ENCODE peak calls at places on chromosomes 11 and 22, in seven cellular contexts. M is endothelial cell, C is sigmoid colon, Y is PC-3, T is testis, B is activated B cell treated with CpG ODN at 0.5 μM for 24 hours, A is nephron progenitor cell. R is an unnamed sample.

GRCh38 chr11:75800136-75800675 is 14.8 kb upstream of the UVRAG start:
- DNase-seq in B (no peak), C (no peak), A (no peak), M (no peak), Y (no peak), T (no peak), R (no peak)

GRCh38 chr22:27509132-27509920 is 292.2 kb downstream of the MN1 start:
- DNase-seq in C (no peak), M (no peak), T (no peak), Y (no peak), A (no peak), B (no peak), R (no peak)

GRCh38 chr22:29947410-29948387 is 64.7 kb downstream of the MTMR3 start:
- DNase-seq in Y (no peak), T (no peak), A (no peak), C (no peak), B (no peak), M (no peak), R (no peak)

GRCh38 chr22:40396882-40397281 is 26.5 kb downstream of the SGSM3 start:
- DNase-seq in B (no peak), A (peak), M (peak), T (no peak), Y (peak), C (no peak), R (peak)

GRCh38 chr11:133082453-133082781 is 449.9 kb downstream of the OPCML start:
- DNase-seq in T (peak), C (peak), B (no peak), M (peak), A (peak), Y (no peak), R (no peak)

GRCh38 chr22:32204211-32204855 is 540 bp downstream of the RFPL2 start:
- DNase-seq in M (no peak), Y (no peak), B (no peak), C (no peak), A (peak), T (no peak), R (no peak)

GRCh38 chr11:74460065-74460464 is 7.3 kb downstream of the KCNE3 start:
- DNase-seq in M (no peak), Y (no peak), B (no peak), T (no peak), A (no peak), C (no peak), R (no peak)

GRCh38 chr22:31567702-31568101 is 71.4 kb downstream of the SFI1 start:
- DNase-seq in B (no peak), M (no peak), T (no peak), A (no peak), C (no peak), Y (no peak), R (no peak)

GRCh38 chr22:24975813-24976341 is 23.4 kb downstream of the KIAA1671 start:
- DNase-seq in M (no peak), A (no peak), T (peak), B (no peak), C (peak), Y (no peak), R (no peak)

GRCh38 chr22:33715626-33716025 is 204.7 kb downstream of the LARGE1 start:
- DNase-seq in T (no peak), C (no peak), M (no peak), Y (no peak), B (no peak), A (peak), R (no peak)

GRCh38 chr22:19819911-19820879 is 34.5 kb downstream of the GNB1L start:
- DNase-seq in B (no peak), C (peak), M (peak), T (peak), A (no peak), Y (no peak), R (peak)

GRCh38 chr11:47259178-47259977 is 1.6 kb downstream of the NR1H3 start:
- DNase-seq in C (no peak), Y (peak), M (peak), T (peak), B (no peak), A (peak), R (no peak)

GRCh38 chr11:35629914-35630313 is 11.7 kb downstream of the FJX1 start:
- DNase-seq in C (no peak), B (no peak), T (no peak), M (no peak), Y (peak), A (no peak), R (no peak)

GRCh38 chr22:23180893-23181762 is 819 bp downstream of the BCR start:
- DNase-seq in T (no peak), M (no peak), Y (peak), C (no peak), A (peak), B (peak), R (no peak)

GRCh38 chr11:36195496-36196346 is 93.5 kb downstream of the COMMD9 start:
- DNase-seq in A (no peak), Y (no peak), T (peak), C (no peak), B (no peak), M (no peak), R (no peak)

GRCh38 chr22:23163665-23164064 is 16.6 kb upstream of the BCR start:
- DNase-seq in B (no peak), Y (no peak), C (peak), T (peak), M (no peak), A (no peak), R (no peak)

GRCh38 chr11:106482920-106483761 is 405.7 kb downstream of the AASDHPPT start:
- DNase-seq in C (no peak), M (no peak), A (peak), Y (peak), B (no peak), T (no peak), R (no peak)

GRCh38 chr11:69563306-69563705 is 77.7 kb upstream of the CCND1 start:
- DNase-seq in A (no peak), C (peak), Y (no peak), B (no peak), T (no peak), M (no peak), R (no peak)

GRCh38 chr11:35927730-35928129 is 16.1 kb upstream of the LDLRAD3 start:
- DNase-seq in M (no peak), A (no peak), B (no peak), C (peak), T (peak), Y (peak), R (no peak)

GRCh38 chr11:94854770-94855633 is 86.8 kb downstream of the AMOTL1 start:
- DNase-seq in T (no peak), A (no peak), C (no peak), M (no peak), B (no peak), Y (no peak), R (no peak)

GRCh38 chr11:134045799-134046635 is 22.9 kb upstream of the JAM3 start:
- DNase-seq in T (peak), B (no peak), A (peak), Y (no peak), C (peak), M (peak), R (no peak)

GRCh38 chr11:61725632-61726280 is 26.7 kb upstream of the MYRF start:
- DNase-seq in T (peak), B (no peak), M (no peak), A (peak), Y (peak), C (no peak), R (no peak)

GRCh38 chr11:19474954-19475811 is 234.4 kb upstream of the E2F8 start:
- DNase-seq in Y (no peak), B (no peak), C (no peak), A (no peak), T (no peak), M (no peak), R (no peak)

GRCh38 chr22:35842954-35843353 is 125.3 kb downstream of the APOL5 start:
- DNase-seq in A (peak), B (no peak), C (no peak), T (no peak), Y (peak), M (peak), R (no peak)

GRCh38 chr11:57460756-57461749 is 725 bp downstream of the RTN4RL2 start:
- DNase-seq in C (no peak), A (peak), M (no peak), T (no peak), B (peak), Y (peak), R (no peak)

GRCh38 chr22:41092847-41093371 is 517 bp downstream of the EP300 start:
- DNase-seq in Y (peak), A (peak), M (no peak), B (no peak), T (peak), C (no peak), R (no peak)

GRCh38 chr22:29904020-29904419 is 21.0 kb downstream of the MTMR3 start:
- DNase-seq in Y (no peak), T (no peak), B (no peak), C (no peak), A (no peak), M (no peak), R (no peak)

GRCh38 chr11:119681537-119681936 is 47.5 kb downstream of the NECTIN1 start:
- DNase-seq in Y (no peak), A (no peak), T (no peak), M (no peak), B (no peak), C (no peak), R (no peak)
- TF ChIP-seq CTCF in Y (peak), A (no peak), T (peak), M (no peak), B (no peak), C (no peak), R (peak)

GRCh38 chr11:119015054-119015611 is 3.0 kb downstream of the RPS25 start:
- DNase-seq in C (peak), B (no peak), A (no peak), M (no peak), Y (peak), T (no peak), R (no peak)
- TF ChIP-seq CTCF in C (no peak), B (no peak), A (no peak), M (no peak), Y (peak), T (no peak), R (no peak)

GRCh38 chr11:31690041-31690440 is 121.1 kb downstream of the PAX6 start:
- DNase-seq in Y (no peak), C (no peak), M (no peak), T (no peak), B (no peak), A (no peak), R (no peak)
- TF ChIP-seq CTCF in Y (no peak), C (no peak), M (no peak), T (no peak), B (no peak), A (no peak), R (no peak)

GRCh38 chr22:38467904-38468760 is at the start of gene KDELR3:
- DNase-seq in M (peak), A (peak), Y (peak), B (peak), C (peak), T (peak), R (no peak)
- TF ChIP-seq CTCF in M (peak), A (peak), Y (no peak), B (no peak), C (no peak), T (no peak), R (peak)

DNA sequence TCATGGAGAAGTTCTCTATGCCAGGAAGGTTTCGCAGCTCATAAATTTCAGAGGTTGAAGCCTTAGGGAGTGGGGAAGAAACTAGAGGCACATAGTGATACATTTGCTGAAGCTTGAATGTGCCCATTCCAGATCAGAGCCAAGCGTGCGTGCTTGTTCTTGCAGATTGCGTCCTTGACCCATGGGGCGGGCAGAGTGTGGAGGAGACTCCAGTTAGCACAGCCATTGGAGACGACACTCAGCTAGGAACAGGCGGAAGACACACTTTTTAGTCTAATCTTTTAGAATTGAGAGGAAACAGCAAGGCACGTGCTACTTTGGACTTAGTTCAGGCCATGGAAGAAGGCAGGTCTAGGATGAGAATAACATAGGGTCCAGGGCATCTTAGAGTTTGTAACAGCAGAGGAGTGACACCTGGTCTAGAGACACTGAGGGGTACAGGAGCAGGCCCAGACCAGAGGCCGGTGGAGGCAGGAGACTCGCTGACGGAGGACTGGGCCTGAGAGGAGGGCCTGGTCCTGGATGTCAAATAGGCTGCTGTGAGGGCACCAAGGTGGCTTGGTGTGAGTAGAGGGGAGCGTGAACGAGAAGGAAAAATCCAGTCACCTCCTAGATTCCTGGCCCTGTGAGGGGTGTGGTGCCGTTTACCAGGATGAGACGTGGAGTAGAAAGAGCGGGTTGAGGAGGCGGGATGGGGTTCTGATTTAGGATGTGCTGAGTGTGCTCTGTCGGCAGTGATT is 154.6 kb downstream of the TBC1D22A start:
- DNase-seq in Y (no peak), C (no peak), M (no peak), B (no peak), T (peak), A (no peak), R (no peak)
- TF ChIP-seq CTCF in Y (no peak), C (no peak), M (no peak), B (no peak), T (no peak), A (no peak), R (no peak)

GRCh38 chr11:64610596-64610995 is 19.6 kb downstream of the SLC22A12 start:
- DNase-seq in T (no peak), A (no peak), Y (no peak), C (no peak), M (no peak), B (no peak), R (no peak)

GRCh38 chr11:64611176-64611575 is 20.2 kb downstream of the SLC22A12 start:
- DNase-seq in Y (no peak), C (no peak), T (no peak), B (no peak), M (no peak), A (no peak), R (no peak)

GRCh38 chr11:64608636-64609035 is 17.6 kb downstream of the SLC22A12 start:
- DNase-seq in A (no peak), T (peak), B (no peak), Y (no peak), M (no peak), C (no peak), R (no peak)

GRCh38 chr11:64608260-64608538 is 17.2 kb downstream of the SLC22A12 start:
- DNase-seq in A (no peak), C (no peak), M (no peak), T (no peak), Y (no peak), B (no peak), R (no peak)

GRCh38 chr11:64609436-64610047 is 18.5 kb downstream of the SLC22A12 start:
- DNase-seq in T (peak), C (no peak), B (no peak), A (no peak), M (no peak), Y (no peak), R (no peak)
- TF ChIP-seq CTCF in T (no peak), C (no peak), B (no peak), A (no peak), M (no peak), Y (no peak), R (no peak)

GRCh38 chr11:123020968-123021367 is 39.3 kb upstream of the BSX start:
- DNase-seq in C (no peak), A (peak), B (no peak), M (peak), Y (peak), T (peak), R (no peak)
- TF ChIP-seq CTCF in C (peak), A (peak), B (no peak), M (peak), Y (peak), T (no peak), R (peak)

DNA sequence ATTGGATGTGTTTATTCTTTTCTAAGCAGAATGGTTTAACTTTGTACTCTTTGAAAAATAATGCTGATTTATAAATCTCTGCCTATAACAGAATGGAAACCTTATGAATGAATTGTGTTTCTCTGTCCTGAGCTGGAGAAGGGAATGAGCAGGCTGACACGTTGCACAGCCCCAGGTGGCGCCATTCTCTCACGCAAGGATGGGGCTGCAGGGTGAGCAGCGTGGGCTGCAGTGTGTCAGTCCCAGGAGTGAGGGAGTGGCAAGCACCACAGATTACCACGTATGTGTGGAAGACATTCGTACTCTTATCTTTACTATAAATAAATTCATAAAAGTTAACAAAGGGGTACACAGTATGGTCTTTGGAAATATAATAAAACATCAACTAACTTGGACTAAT is 33.4 kb downstream of the FDX1 start:
- DNase-seq in M (peak), A (peak), Y (peak), C (no peak), T (peak), B (no peak), R (no peak)
- TF ChIP-seq CTCF in M (peak), A (peak), Y (peak), C (peak), T (no peak), B (no peak), R (peak)